ENCODE peak calls at places on chromosomes 5 and 9, in five cellular contexts. Y, E, H, J and U are unnamed samples.
A peak's percentile ranks its signal among the peaks of the same experiment; 100 is the strongest.

GRCh38 chr5:168207450-168208029 is 83.9 kb upstream of the WWC1 start:
- ATAC-seq in Y (no peak), E (no peak), H (no peak), J (no peak), U (no peak)

GRCh38 chr9:32524558-32525461 is 1.2 kb downstream of the RIGI start:
- ATAC-seq in Y (peak; percentile 70), E (peak; percentile 77), H (peak; percentile 34), J (no peak), U (no peak)

GRCh38 chr9:124008855-124009834 is 2.4 kb upstream of the LHX2 start:
- ATAC-seq in Y (no peak), E (peak; percentile 12), H (no peak), J (no peak), U (no peak)

GRCh38 chr5:68405026-68405684 is 189.6 kb downstream of the PIK3R1 start:
- ATAC-seq in Y (no peak), E (no peak), H (no peak), J (peak; percentile 92), U (no peak)

GRCh38 chr5:93874080-93874479 is 132.7 kb upstream of the POU5F2 start:
- ATAC-seq in Y (no peak), E (peak; percentile 70), H (no peak), J (no peak), U (no peak)

GRCh38 chr9:98781588-98782383 is 14.6 kb downstream of the ANKS6 start:
- ATAC-seq in Y (no peak), E (no peak), H (peak; percentile 46), J (peak; percentile 72), U (no peak)

GRCh38 chr9:129570450-129571297 is 50.2 kb downstream of the C9orf50 start:
- ATAC-seq in Y (peak; percentile 5), E (no peak), H (peak; percentile 35), J (peak; percentile 81), U (peak; percentile 47)

GRCh38 chr5:8522635-8523034 is 653.7 kb downstream of the MTRR start:
- ATAC-seq in Y (no peak), E (no peak), H (no peak), J (no peak), U (no peak)

GRCh38 chr5:122707796-122708195 is 67.1 kb upstream of the SNX2 start:
- ATAC-seq in Y (no peak), E (no peak), H (no peak), J (no peak), U (no peak)

GRCh38 chr5:14534773-14535172 is 46.8 kb upstream of the OTULINL start:
- ATAC-seq in Y (no peak), E (no peak), H (no peak), J (no peak), U (no peak)

GRCh38 chr5:76470978-76471377 is 67.9 kb downstream of the IQGAP2 start:
- ATAC-seq in Y (no peak), E (no peak), H (no peak), J (no peak), U (no peak)

GRCh38 chr5:3825888-3826465 is 230.3 kb downstream of the IRX1 start:
- ATAC-seq in Y (no peak), E (no peak), H (no peak), J (no peak), U (no peak)

GRCh38 chr9:125393426-125393825 is 131.8 kb downstream of the GAPVD1 start:
- ATAC-seq in Y (no peak), E (peak; percentile 91), H (no peak), J (no peak), U (no peak)

GRCh38 chr5:95803271-95804148 is 19.0 kb downstream of the GLRX start:
- ATAC-seq in Y (peak; percentile 97), E (no peak), H (no peak), J (no peak), U (no peak)

GRCh38 chr5:151480384-151480783 is 33.0 kb downstream of the SLC36A1 start:
- ATAC-seq in Y (no peak), E (no peak), H (no peak), J (no peak), U (peak; percentile 59)

DNA sequence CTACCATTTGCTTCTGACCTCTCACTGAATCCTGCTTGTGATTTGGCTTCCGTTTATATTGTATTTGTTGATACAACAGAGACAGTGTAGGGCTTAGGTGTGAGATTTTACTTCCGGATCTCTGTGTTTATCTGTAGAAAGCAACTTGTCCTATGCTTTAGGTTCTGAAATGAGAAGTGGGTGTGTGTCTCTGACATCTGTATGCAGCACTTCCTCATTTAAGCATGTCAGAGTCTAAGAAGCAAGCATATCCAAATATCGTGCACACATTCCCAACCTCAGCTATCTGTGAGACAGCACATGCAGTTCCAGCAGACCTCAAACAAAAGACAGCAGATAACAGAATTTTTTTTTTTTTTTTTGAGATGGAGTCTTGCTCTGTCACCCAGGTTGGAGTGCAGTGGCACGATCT is 16.3 kb downstream of the KLF9 start:
- ATAC-seq in Y (no peak), E (peak; percentile 98), H (peak; percentile 69), J (peak; percentile 92), U (peak; percentile 27)
- TF ChIP-seq EP300 in Y (no peak), E (peak; percentile 27), H (no peak), J (peak; percentile 76), U (no peak)

GRCh38 chr5:144169904-144170275 is 569 bp downstream of the YIPF5 start:
- ATAC-seq in Y (peak; percentile 6), E (peak; percentile 4), H (peak; percentile 11), J (peak; percentile 13), U (no peak)

GRCh38 chr5:144167998-144168397 is 2.5 kb downstream of the YIPF5 start:
- ATAC-seq in Y (no peak), E (no peak), H (no peak), J (no peak), U (no peak)

GRCh38 chr5:144166696-144167095 is 3.8 kb downstream of the YIPF5 start:
- ATAC-seq in Y (no peak), E (no peak), H (no peak), J (no peak), U (no peak)

GRCh38 chr5:144170276-144171024 is at the start of the genes KCTD16 and YIPF5:
- ATAC-seq in Y (peak; percentile 100), E (peak; percentile 99), H (peak; percentile 100), J (peak; percentile 100), U (peak; percentile 99)
- TF ChIP-seq POLR2AphosphoS5 in Y (peak; percentile 93), E (peak; percentile 88), H (peak; percentile 82), J (peak; percentile 79), U (peak; percentile 53)

GRCh38 chr5:132266031-132266835 is 8.7 kb downstream of the PDLIM4 start:
- ATAC-seq in Y (no peak), E (no peak), H (no peak), J (no peak), U (no peak)
- H3K27ac ChIP-seq in Y (no peak overlapping the region), E (no peak overlapping the region), H (no peak overlapping the region), J (no peak overlapping the region), U (peak overlapping the region; percentile 99)

GRCh38 chr5:815449-815848 is 30.9 kb upstream of the ZDHHC11B start:
- ATAC-seq in Y (no peak), E (no peak), H (no peak), J (no peak), U (no peak)
- TF ChIP-seq EP300 in Y (no peak), E (no peak), H (no peak), J (no peak), U (no peak)

GRCh38 chr5:149434162-149435014 is 55.3 kb upstream of the IL17B start:
- ATAC-seq in Y (peak; percentile 32), E (peak; percentile 75), H (peak; percentile 72), J (peak; percentile 32), U (peak; percentile 3)

GRCh38 chr5:149435015-149435376 is 55.9 kb upstream of the IL17B start:
- ATAC-seq in Y (no peak), E (no peak), H (no peak), J (no peak), U (no peak)

GRCh38 chr5:149432377-149432776 is 53.3 kb upstream of the IL17B start:
- ATAC-seq in Y (no peak), E (no peak), H (no peak), J (no peak), U (peak; percentile 34)

GRCh38 chr5:149433524-149434131 is 54.5 kb upstream of the IL17B start:
- ATAC-seq in Y (no peak), E (no peak), H (no peak), J (no peak), U (peak; percentile 2)

DNA sequence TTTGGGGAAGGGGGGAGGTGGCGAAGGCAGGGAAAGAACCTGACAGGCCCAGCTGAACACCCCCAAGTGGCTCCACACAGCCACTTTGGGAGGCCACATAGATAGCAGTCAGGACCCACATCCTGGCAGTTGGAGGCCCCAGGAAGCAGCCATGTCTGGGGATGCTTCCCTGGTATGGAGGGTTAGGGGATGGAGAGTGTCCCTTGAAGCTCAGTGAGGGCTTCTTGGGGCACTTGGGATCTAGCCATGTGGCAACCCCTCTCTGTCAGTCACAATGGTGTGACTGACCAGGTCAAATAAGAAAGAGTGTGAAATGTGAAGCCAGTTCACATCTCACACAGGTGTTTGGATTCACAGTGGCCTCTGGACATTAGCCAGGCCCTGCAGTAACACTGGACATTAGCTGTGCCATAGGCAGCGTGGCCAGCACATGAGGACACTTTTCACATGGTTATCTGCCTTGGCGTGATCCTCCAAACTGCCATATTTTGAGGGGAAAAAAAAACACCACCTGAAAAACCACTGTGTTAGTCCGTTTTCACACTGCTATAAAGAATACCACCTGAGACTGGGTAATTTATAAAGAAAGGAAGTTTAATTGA is 53.9 kb upstream of the IL17B start:
- ATAC-seq in Y (no peak), E (no peak), H (no peak), J (no peak), U (peak; percentile 32)
- TF ChIP-seq POLR2AphosphoS5 in Y (no peak), E (no peak), H (no peak), J (no peak), U (peak; percentile 97)